ENCODE peak calls at places on chromosomes 16 and 17, in six cellular contexts. P is NT2/D1, O is ascending aorta, Y is fibroblast of lung, K is PC-3, A is uterus. W is an unnamed sample.

GRCh38 chr17:56297142-56297541 is 143.9 kb downstream of the ANKFN1 start:
- DNase-seq in P (no peak), O (no peak), Y (peak; percentile 33), K (no peak), A (no peak), W (peak; percentile 42)

GRCh38 chr16:278863-279366 is 1.5 kb upstream of the ARHGDIG start:
- DNase-seq in P (no peak), O (no peak), Y (peak; percentile 6), K (peak; percentile 59), A (no peak), W (peak; percentile 81)

GRCh38 chr16:456891-457483 is 31.5 kb downstream of the RAB11FIP3 start:
- DNase-seq in P (no peak), O (no peak), Y (peak; percentile 54), K (no peak), A (peak; percentile 39), W (no peak)

GRCh38 chr17:33328129-33328528 is 35.0 kb upstream of the ASIC2 start:
- DNase-seq in P (no peak), O (no peak), Y (no peak), K (peak; percentile 10), A (no peak), W (no peak)

GRCh38 chr16:54284931-54285413 is 1.6 kb downstream of the IRX3 start:
- DNase-seq in P (no peak), O (no peak), Y (no peak), K (no peak), A (no peak), W (no peak)

GRCh38 chr17:1557355-1558095 is 5.1 kb downstream of the PITPNA start:
- DNase-seq in P (no peak), O (no peak), Y (peak; percentile 25), K (no peak), A (peak; percentile 58), W (no peak)

GRCh38 chr17:27353469-27354050 is 59.6 kb downstream of the WSB1 start:
- DNase-seq in P (peak; percentile 70), O (peak; percentile 96), Y (peak; percentile 94), K (peak; percentile 93), A (peak; percentile 95), W (peak; percentile 89)

GRCh38 chr16:649646-650045 is 481 bp downstream of the WDR90 start:
- DNase-seq in P (no peak), O (no peak), Y (no peak), K (no peak), A (no peak), W (no peak)

GRCh38 chr16:17364319-17365210 is 106.2 kb downstream of the XYLT1 start:
- DNase-seq in P (no peak), O (no peak), Y (peak; percentile 86), K (no peak), A (peak; percentile 40), W (peak; percentile 91)

GRCh38 chr17:48589831-48590602 is at the start of gene HOXB3:
- DNase-seq in P (no peak), O (no peak), Y (peak; percentile 80), K (no peak), A (peak; percentile 51), W (no peak)

GRCh38 chr16:69126221-69126620 is 6.2 kb downstream of the CHTF8 start:
- DNase-seq in P (no peak), O (no peak), Y (no peak), K (no peak), A (no peak), W (no peak)

GRCh38 chr16:11325404-11326083 is 19.7 kb upstream of the RMI2 start:
- DNase-seq in P (no peak), O (no peak), Y (no peak), K (no peak), A (no peak), W (peak; percentile 63)
- H3K27me3 ChIP-seq in P (no peaks in the 10 kb centered on the region), O (no peaks in the 10 kb centered on the region), Y (no peaks in the 10 kb centered on the region), K (no peaks in the 10 kb centered on the region), A (no peaks in the 10 kb centered on the region), W (no peaks in the 10 kb centered on the region)

GRCh38 chr16:88385831-88386815 is 3.4 kb downstream of the ZNF469 start:
- DNase-seq in P (no peak), O (no peak), Y (no peak), K (no peak), A (no peak), W (no peak)
- H3K27me3 ChIP-seq in P (peaks cover 42% of the 10 kb centered on the region), O (no peaks in the 10 kb centered on the region), Y (no peaks in the 10 kb centered on the region), K (no peaks in the 10 kb centered on the region), A (no peaks in the 10 kb centered on the region), W (peaks cover 11% of the 10 kb centered on the region)

DNA sequence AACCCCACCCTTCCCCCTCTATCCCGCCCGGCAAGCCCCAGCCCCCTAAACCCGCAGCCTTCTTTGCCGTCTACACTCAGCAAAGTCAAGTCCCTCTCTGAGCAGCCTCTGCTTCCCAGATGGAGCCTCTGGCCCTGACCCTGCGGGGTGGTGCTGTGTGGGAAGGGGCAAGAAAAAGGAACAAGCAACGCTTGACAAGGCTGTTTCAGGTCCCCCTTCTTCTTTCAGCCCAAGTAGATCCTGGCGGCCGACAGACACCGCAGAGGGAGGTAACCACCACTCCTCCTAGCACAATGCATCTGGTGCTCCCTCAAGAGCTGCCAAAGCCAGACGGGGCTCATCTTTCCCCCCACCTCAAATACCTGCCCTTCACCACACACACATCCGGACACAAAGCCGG is 178.3 kb downstream of the ENGASE start:
- DNase-seq in P (no peak), O (no peak), Y (no peak), K (no peak), A (no peak), W (no peak)
- H3K27me3 ChIP-seq in P (peaks cover 6% of the 10 kb centered on the region), O (no peaks in the 10 kb centered on the region), Y (no peaks in the 10 kb centered on the region), K (peaks cover 98% of the 10 kb centered on the region), A (no peaks in the 10 kb centered on the region), W (no peaks in the 10 kb centered on the region)

DNA sequence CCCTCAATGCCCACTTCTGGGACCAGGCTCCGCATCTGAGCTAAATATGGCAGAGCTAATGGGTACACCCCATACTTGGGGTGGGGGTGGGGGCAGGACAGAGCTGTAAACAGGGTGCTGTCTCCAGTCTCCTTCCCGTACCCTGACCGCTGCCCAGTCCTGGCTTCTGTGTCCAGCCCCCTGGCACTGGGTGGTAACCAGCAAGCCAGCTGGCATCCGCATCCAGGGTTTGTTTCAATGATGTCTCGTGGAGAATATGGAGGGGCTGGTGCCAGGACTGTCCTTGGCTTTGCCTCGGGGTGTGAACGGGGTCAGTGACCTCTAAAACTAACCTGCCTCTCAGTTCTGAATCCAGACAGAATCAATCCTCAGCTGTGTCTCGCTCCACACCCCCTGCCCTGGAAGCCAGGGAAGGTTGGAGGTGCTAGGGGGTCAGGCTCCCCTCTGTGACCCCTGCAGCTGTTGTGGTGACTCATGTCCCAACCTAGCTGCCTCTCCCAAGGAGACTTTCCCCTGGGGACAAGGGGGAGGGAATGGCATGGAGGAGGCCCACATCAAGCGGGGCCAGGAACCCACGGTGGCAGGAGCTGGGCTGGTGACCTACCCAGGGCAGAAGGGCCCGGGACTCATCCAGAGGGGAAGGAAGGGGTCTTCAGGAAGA is 1.5 kb upstream of the PNMT start:
- DNase-seq in P (no peak), O (peak; percentile 87), Y (no peak), K (no peak), A (no peak), W (no peak)
- H3K27me3 ChIP-seq in P (peaks cover 36% of the 10 kb centered on the region), O (no peaks in the 10 kb centered on the region), Y (peaks cover 36% of the 10 kb centered on the region), K (no peaks in the 10 kb centered on the region), A (peaks cover 34% of the 10 kb centered on the region), W (peaks cover 7% of the 10 kb centered on the region)

W was measured in CD4-positive, CD25-positive, alpha-beta regulatory T cell.